ENCODE peak calls at places on chromosomes 11 and 22, in four cellular contexts. T is HCT116, C is sigmoid colon, Y is uterus. K is an unnamed sample.

GRCh38 chr11:104522650-104523049 is 358.7 kb upstream of the PDGFD start:
- DNase-seq in Y (no peak), T (no peak), C (no peak), K (no peak)

GRCh38 chr22:32502346-32502745 is 27.7 kb downstream of the FBXO7 start:
- DNase-seq in T (no peak), C (no peak), Y (no peak), K (no peak)

GRCh38 chr11:14793546-14793945 is 98.5 kb downstream of the CYP2R1 start:
- DNase-seq in T (no peak), C (no peak), Y (no peak), K (no peak)

GRCh38 chr11:81772161-81772560 is 961.5 kb downstream of the FAM181B start:
- DNase-seq in T (no peak), Y (peak; percentile 14), C (no peak), K (no peak)

GRCh38 chr11:123454060-123454651 is 24.1 kb downstream of the GRAMD1B start:
- DNase-seq in Y (no peak), T (peak; percentile 88), C (no peak), K (peak; percentile 84)

GRCh38 chr22:28252539-28252938 is 333.5 kb upstream of the PITPNB start:
- DNase-seq in C (no peak), T (no peak), Y (no peak), K (no peak)

GRCh38 chr11:27473017-27473406 is 422 bp upstream of the LGR4 start:
- DNase-seq in T (no peak), Y (no peak), C (no peak), K (no peak)

GRCh38 chr11:129992161-129992944 is 10.3 kb downstream of the PRDM10 start:
- DNase-seq in T (peak; percentile 48), Y (no peak), C (no peak), K (no peak)

GRCh38 chr11:14974021-14974698 is 2.0 kb upstream of the CALCA start:
- DNase-seq in T (no peak), Y (no peak), C (no peak), K (no peak)

GRCh38 chr11:74681686-74682651 is 49.3 kb downstream of the CHRDL2 start:
- DNase-seq in C (peak; percentile 88), T (no peak), Y (peak; percentile 67), K (no peak)

GRCh38 chr11:61083601-61084147 is 18.6 kb upstream of the CD5 start:
- DNase-seq in Y (no peak), C (no peak), T (no peak), K (no peak)

GRCh38 chr22:31615940-31616314 is 46.1 kb downstream of the PISD start:
- DNase-seq in Y (no peak), T (no peak), C (no peak), K (no peak)

GRCh38 chr11:131295986-131296385 is 74.4 kb upstream of the NTM start:
- DNase-seq in C (no peak), T (no peak), Y (no peak), K (no peak)

GRCh38 chr11:57203359-57203758 is 21.6 kb downstream of the LRRC55 start:
- DNase-seq in T (no peak), Y (peak; percentile 62), C (peak; percentile 90), K (no peak)

GRCh38 chr11:35305670-35306382 is 113.5 kb downstream of the SLC1A2 start:
- DNase-seq in T (peak; percentile 13), Y (no peak), C (no peak), K (no peak)

GRCh38 chr11:116107229-116107628 is 603.0 kb upstream of the CADM1 start:
- DNase-seq in T (no peak), C (no peak), Y (no peak), K (no peak)

GRCh38 chr22:48438791-48439559 is 1388.7 kb downstream of the BRD1 start:
- DNase-seq in C (no peak), T (no peak), Y (no peak), K (no peak)

GRCh38 chr11:134370526-134371435 is 39.0 kb downstream of the GLB1L2 start:
- DNase-seq in Y (no peak), T (no peak), C (peak; percentile 50), K (no peak)

GRCh38 chr11:134372536-134372935 is 39.5 kb downstream of the B3GAT1 start:
- DNase-seq in T (no peak), C (peak; percentile 56), Y (no peak), K (no peak)

GRCh38 chr11:134367781-134368180 is 36.0 kb downstream of the GLB1L2 start:
- DNase-seq in T (no peak), C (peak; percentile 42), Y (no peak), K (no peak)

GRCh38 chr11:134371436-134372185 is 39.8 kb downstream of the GLB1L2 start:
- DNase-seq in C (peak; percentile 60), T (no peak), Y (no peak), K (no peak)

DNA sequence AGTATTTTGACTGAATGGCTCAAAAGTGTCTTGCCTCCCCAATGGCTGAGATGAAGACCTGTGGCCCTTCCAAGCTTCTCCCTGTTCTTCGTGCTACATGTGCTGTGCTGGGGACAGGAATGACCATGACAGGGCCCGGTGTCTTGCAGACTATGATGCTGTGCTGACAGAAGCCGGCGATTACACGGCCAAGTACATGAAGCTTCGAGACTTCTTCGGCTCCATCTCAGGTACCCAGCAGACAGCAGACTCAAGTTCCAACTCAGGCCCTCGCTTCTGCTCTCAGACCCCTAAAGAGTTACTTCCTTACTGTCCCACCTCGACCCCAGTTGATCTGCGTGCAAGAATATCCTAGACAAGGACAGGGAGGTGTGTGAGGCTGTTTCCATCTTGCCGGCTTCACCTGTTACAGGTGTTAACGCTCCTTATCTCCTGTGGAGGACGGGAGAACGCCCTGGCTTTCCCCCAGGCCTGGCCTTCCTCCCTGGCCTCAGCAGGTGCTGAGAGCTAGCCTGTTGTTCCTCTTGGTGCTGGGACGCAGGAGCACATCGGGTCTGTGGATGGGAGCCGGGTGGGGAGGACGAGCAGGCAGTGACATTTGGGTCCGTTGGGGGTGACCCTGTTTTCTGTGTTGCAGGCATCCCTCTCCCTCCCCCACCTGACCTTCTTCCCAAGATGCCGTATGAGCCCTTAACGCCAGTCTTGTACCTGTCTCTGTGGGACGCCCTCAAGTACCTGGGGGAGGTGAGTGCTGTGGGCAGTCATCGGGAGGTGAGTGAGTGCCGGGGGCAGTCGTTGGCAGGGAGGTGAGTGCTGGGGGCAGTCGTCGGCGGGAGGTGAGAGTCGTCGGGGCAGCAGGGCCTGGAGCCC is 38.1 kb downstream of the GLB1L2 start:
- DNase-seq in Y (no peak), T (no peak), C (peak; percentile 51), K (no peak)
- H3K27ac ChIP-seq in Y (no peak overlapping the region), T (no peak overlapping the region), C (no peak overlapping the region), K (no peak overlapping the region)

GRCh38 chr11:68890490-68891231 is 13.0 kb downstream of the MRPL21 start:
- DNase-seq in T (no peak), C (peak; percentile 92), Y (peak; percentile 75), K (no peak)

GRCh38 chr11:68891356-68891948 is 12.2 kb downstream of the MRPL21 start:
- DNase-seq in C (no peak), T (no peak), Y (no peak), K (no peak)

GRCh38 chr11:68893282-68893681 is 10.3 kb downstream of the MRPL21 start:
- DNase-seq in C (no peak), T (no peak), Y (no peak), K (no peak)

GRCh38 chr11:68892576-68892975 is 11.1 kb downstream of the MRPL21 start:
- DNase-seq in Y (no peak), C (no peak), T (no peak), K (no peak)

DNA sequence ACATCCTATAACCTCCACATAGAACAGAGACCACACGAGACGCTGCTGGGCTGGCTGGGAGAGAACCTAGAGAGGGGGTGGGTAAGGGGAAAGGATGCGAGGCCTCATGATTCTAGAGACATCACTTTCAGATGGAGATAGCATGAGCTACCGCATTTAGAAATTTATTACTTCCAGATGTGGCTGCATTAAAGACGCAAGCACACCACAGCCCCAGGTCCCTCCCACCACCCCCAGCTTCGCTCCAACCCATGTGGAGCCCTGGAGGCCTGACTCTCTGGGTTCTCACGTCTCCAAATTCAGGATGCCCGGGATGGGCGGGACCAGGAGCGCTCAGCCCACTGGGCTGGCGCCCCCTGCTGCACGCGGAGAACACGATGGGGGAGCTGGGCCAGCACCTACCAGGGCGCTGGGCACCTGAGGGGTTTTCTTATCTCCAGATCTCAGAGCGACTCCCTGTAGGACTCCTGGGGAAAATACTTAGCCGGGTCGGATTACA is 13.6 kb downstream of the MRPL21 start:
- DNase-seq in C (peak; percentile 78), T (no peak), Y (peak; percentile 79), K (no peak)
- TF ChIP-seq CTCF in C (peak; percentile 27), T (peak; percentile 67), Y (peak; percentile 68), K (peak; percentile 71)

GRCh38 chr11:19377855-19378254 is 137.1 kb upstream of the E2F8 start:
- DNase-seq in T (no peak), Y (no peak), C (no peak), K (no peak)

GRCh38 chr11:19378814-19379213 is 138.1 kb upstream of the E2F8 start:
- DNase-seq in C (no peak), T (no peak), Y (no peak), K (no peak)

GRCh38 chr11:19370100-19370861 is 129.5 kb upstream of the E2F8 start:
- DNase-seq in Y (no peak), T (no peak), C (peak; percentile 86), K (peak; percentile 88)

GRCh38 chr11:19372381-19372780 is 131.6 kb upstream of the E2F8 start:
- DNase-seq in C (no peak), T (no peak), Y (no peak), K (no peak)

DNA sequence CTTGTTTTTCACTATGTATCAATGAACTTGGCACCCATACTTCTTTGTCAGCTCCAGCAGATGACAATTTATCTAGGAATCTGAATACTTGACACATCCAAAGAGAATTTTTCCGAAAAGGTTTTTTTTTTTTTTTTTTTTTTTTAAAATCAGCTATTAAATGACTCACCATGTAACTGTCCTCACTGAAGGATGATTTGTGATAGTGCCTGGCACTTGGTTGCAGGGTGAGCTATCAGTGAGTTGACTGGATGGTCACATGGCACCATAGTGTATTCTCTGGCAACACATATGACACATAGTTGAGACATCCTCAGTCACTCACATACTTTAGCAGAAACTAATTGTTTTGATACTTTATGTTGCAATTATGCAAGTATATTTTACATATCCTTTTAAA is 133.4 kb upstream of the E2F8 start:
- DNase-seq in T (no peak), Y (no peak), C (no peak), K (peak; percentile 99)
- H3K4me1 ChIP-seq in T (no peaks in the 10 kb centered on the region), Y (no peaks in the 10 kb centered on the region), C (no peaks in the 10 kb centered on the region), K (peaks cover 32% of the 10 kb centered on the region)

GRCh38 chr11:699116-699508 is 3.5 kb downstream of the TMEM80 start:
- DNase-seq in C (no peak), Y (no peak), T (no peak), K (no peak)

GRCh38 chr11:697028-697491 is 1.4 kb downstream of the TMEM80 start:
- DNase-seq in Y (peak; percentile 42), C (no peak), T (no peak), K (peak; percentile 91)

GRCh38 chr11:699753-700152 is 4.1 kb downstream of the TMEM80 start:
- DNase-seq in T (no peak), Y (no peak), C (no peak), K (no peak)

GRCh38 chr11:698493-699115 is 3.0 kb downstream of the TMEM80 start:
- DNase-seq in C (no peak), T (no peak), Y (no peak), K (no peak)

DNA sequence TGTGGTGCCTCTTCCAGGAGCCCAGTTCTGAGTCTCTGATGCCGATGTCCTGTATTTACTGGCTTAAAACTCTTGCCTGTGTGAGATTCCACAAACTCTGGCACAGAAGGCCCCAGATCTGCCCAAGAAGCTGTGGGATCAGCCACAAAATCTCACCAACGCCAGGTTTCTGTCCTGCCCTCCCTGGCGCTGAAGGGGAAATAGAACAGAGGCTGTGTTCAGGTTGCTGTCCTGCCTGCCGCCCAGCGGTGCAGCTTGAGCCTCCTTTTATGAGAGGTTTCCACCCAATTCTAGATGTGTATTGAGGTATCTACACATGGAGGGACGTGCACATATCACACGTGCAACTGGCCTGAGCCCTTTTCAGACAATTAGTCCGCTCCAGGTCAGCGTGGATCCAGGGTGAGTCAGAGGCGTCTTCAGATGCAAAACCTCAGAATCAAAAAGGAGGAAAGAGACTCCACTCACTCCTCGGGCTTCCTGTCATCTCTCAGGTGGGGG is 2.2 kb downstream of the TMEM80 start:
- DNase-seq in T (no peak), Y (peak; percentile 27), C (no peak), K (no peak)
- H3K27ac ChIP-seq in T (no peak overlapping the region), Y (peak overlapping the region; percentile 100), C (peak overlapping the region; percentile 98), K (no peak overlapping the region)

K was measured in foreskin keratinocyte.